ENCODE peak calls at places on chromosomes 13 and 19, in six cellular contexts. O, W, T, A, D and G are unnamed samples.

GRCh38 chr19:2524840-2525723 is 49.2 kb downstream of the GADD45B start:
- DNase-seq in T (no peak), A (peak), W (peak), O (no peak), D (no peak), G (peak)

GRCh38 chr19:8530061-8530679 is 16.2 kb upstream of the ZNF414 start:
- DNase-seq in D (no peak), O (no peak), W (no peak), A (peak), T (no peak), G (no peak)

GRCh38 chr19:3873151-3873550 is 4.3 kb upstream of the ZFR2 start:
- DNase-seq in W (no peak), A (peak), O (no peak), T (no peak), D (no peak), G (no peak)

GRCh38 chr19:17772172-17772571 is 20.9 kb downstream of the FCHO1 start:
- DNase-seq in W (peak), A (peak), T (no peak), D (no peak), O (no peak), G (no peak)

GRCh38 chr19:41799444-41800000 is 3.1 kb downstream of the CEACAM3 start:
- DNase-seq in T (no peak), A (no peak), D (no peak), O (no peak), W (peak), G (peak)

GRCh38 chr13:74629985-74630384 is 495.8 kb upstream of the KLF12 start:
- DNase-seq in W (no peak), O (no peak), D (peak), T (no peak), A (peak), G (no peak)

GRCh38 chr13:72620874-72621273 is 106.6 kb downstream of the MZT1 start:
- DNase-seq in O (no peak), A (no peak), T (no peak), W (no peak), D (no peak), G (no peak)

GRCh38 chr13:54965881-54966280 is 1937.3 kb downstream of the OLFM4 start:
- DNase-seq in W (no peak), T (no peak), A (no peak), O (no peak), D (no peak), G (no peak)

GRCh38 chr19:43300206-43300605 is 30.9 kb upstream of the PSG9 start:
- DNase-seq in T (no peak), A (no peak), D (no peak), O (no peak), W (peak), G (no peak)

GRCh38 chr19:51439021-51439465 is 19.2 kb downstream of the SIGLEC8 start:
- DNase-seq in D (peak), W (peak), T (no peak), O (peak), A (no peak), G (peak)

DNA sequence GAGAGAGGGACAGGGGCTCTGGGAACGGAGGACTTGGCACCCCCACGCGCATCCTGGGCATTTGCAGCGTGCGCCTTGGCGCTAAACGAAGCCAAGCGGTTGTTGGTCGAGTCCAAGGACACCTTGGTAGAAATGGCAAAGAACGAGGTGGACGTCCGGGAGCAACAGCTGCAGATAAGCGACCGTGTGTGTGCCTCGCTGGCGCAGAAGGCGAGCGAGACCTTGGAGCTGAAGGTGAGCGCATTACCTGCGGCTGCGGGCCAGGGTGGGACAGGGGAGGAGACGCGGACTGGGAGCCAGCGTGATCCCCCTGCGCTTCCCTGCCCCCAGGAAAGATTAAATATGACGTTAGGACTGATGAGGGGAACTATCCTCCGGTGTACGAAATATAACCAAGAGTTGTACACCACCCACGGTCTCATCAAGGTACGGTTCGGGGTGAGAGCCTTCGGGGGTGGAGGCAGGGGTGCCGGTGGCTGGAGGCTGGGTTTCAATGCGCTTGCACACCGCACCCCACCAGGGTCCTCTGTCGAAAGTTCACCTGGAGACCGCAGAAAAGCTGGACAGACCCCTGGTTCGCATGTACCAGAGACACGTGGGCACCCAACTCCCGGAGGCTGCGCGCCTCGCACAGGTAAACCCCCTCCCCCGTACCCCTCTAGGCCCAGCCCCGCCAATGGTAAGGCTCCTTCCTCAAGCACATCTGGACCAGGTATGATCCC is 27.8 kb upstream of the CASP14 start:
- DNase-seq in D (no peak), T (no peak), O (no peak), W (no peak), A (no peak), G (no peak)
- TF ChIP-seq CTCF in D (no peak), T (no peak), O (no peak), W (no peak), A (no peak), G (no peak)

GRCh38 chr19:5563008-5563431 is 4.7 kb downstream of the TINCR start:
- DNase-seq in A (peak), T (no peak), O (peak), D (no peak), W (no peak), G (no peak)
- TF ChIP-seq CTCF in A (no peak), T (no peak), O (peak), D (no peak), W (peak), G (no peak)

DNA sequence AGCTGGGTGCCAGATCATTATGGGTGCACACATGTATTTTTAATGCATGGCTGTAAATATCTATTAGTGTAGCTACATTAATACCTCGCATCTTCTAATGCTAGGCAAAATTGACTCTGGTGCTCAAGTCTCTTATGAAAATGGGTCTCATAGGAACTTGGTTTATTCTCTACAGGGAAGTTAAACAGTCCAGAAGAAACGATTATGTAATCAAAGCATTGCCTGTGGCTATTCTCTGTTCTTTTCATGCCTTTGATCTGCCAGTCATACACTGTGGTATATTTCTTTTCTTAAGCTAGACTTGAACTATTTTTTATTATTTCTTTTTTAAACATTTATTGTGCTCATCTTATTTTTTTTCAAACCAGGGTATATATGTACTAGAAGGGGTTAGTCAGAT is 1015.0 kb downstream of the SLITRK1 start:
- DNase-seq in T (no peak), O (no peak), W (no peak), A (no peak), D (no peak), G (no peak)
- TF ChIP-seq CTCF in T (no peak), O (no peak), W (no peak), A (no peak), D (no peak), G (no peak)

DNA sequence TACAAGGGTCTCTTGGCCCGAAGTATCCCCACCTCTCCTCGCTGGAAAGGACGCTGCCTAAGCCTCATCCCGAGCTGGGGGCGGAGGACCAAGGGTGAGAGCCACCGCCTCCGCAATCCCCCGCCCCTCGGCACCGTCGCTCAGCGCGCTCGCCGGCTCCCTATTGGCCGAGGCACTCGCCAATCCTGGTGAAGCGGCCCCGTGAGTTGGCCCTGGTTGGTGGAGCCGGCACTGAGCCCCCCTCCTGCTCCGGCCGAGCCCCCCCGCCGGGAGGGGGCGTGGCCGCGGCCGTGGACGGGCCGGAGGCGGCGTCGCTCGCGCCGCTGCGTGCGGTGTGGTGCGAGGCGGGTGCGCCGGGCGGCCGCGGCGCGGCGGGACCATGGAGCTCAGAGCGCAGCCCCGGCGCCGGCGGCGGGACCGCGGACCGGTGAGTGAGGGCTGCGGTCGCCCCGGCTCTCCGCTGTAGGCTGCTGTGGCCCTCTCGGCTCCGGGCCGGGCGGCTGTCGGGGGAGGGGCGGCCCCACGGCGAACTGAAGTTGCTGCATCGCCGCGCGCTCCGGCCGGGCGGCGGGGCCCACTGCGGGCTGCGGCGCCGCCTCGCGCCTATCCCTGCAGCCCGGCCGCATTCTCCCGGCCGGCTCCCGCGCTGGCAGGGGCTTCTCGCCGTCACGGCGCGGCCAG is at the start of gene WASF3:
- DNase-seq in W (peak), T (peak), A (peak), D (peak), O (peak), G (peak)
- TF ChIP-seq CTCF in W (no peak), T (no peak), A (no peak), D (no peak), O (no peak), G (no peak)

GRCh38 chr13:86188170-86188569 is 389.0 kb upstream of the SLITRK6 start:
- DNase-seq in A (no peak), T (no peak), O (no peak), W (no peak), D (no peak), G (no peak)
- TF ChIP-seq CTCF in A (no peak), T (no peak), O (no peak), W (no peak), D (no peak), G (no peak)

DNA sequence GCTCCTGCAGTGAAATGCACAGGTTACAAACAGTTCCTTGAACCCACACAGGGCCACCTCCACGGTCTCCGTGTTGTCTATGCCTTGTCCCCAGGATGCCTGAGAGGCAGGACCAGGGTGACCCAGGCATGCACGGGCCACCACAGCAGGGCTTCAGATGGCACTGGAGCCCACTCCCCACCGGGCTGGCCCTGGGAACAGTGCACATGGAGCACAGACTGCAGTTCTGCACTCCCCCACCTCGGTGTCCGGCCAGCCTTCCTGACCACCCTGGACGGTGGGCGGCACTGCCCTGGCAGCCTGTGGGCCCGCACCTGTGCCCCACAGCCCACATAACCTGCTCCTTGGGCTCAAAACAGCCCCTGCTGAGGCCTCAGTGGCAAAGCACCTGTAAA is 14.3 kb upstream of the SLC35E1 start:
- DNase-seq in W (no peak), T (no peak), D (no peak), A (no peak), O (no peak), G (no peak)
- TF ChIP-seq CTCF in W (no peak), T (no peak), D (no peak), A (no peak), O (no peak), G (no peak)

DNA sequence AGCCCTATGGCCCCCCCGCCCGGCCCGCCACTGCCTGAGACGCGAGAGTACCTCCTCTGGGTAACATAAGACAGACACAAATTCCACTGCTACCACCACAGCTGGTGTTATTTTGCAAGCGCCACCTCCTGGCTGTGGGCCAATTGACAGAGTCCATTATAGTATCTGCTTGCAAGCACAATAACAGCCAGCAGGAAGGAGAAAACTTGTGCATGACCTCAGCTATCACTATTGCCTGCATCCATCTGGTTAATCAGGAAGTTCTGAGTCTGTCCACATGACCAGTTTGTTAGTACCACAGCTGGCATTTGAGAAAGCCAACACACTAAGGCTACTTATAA is 25.3 kb upstream of the OR10H2 start:
- DNase-seq in A (no peak), W (peak), T (peak), D (peak), O (no peak), G (peak)
- TF ChIP-seq CTCF in A (no peak), W (no peak), T (no peak), D (no peak), O (no peak), G (no peak)